ENCODE peak calls at places on chromosomes 1 and 21, in seven cellular contexts. J is caudate nucleus; F is A549; S is stimulated activated CD8-positive, alpha-beta memory T cell treated with anti-CD3 and anti-CD28 coated beads, Interleukin-15, amount 100 ng/mL, for 1 hour; N is uterus; A is neural crest cell; X is NCI-H1092 treated with DMSO at 0.1 percent for 48 hours. H is an unnamed sample.

GRCh38 chr1:153353226-153353947 is 4.3 kb upstream of the S100A9 start:
- DNase-seq in J (no peak), F (peak), S (no peak), N (no peak), A (peak), X (peak), H (no peak)

GRCh38 chr1:113930499-113931161 is 1.5 kb downstream of the HIPK1 start:
- DNase-seq in J (no peak), F (peak), S (peak), N (no peak), A (no peak), X (no peak), H (no peak)

GRCh38 chr1:185208626-185209170 is 51.7 kb downstream of the SWT1 start:
- DNase-seq in J (no peak), F (no peak), S (no peak), N (no peak), A (no peak), X (no peak), H (no peak)

GRCh38 chr1:84698718-84699117 is 8.5 kb upstream of the SSX2IP start:
- DNase-seq in J (no peak), F (peak), S (no peak), N (no peak), A (no peak), X (no peak), H (no peak)

GRCh38 chr1:44723064-44723463 is 7.9 kb downstream of the RNU5D-1 start:
- DNase-seq in J (no peak), F (no peak), S (no peak), N (no peak), A (no peak), X (no peak), H (no peak)

GRCh38 chr1:99548924-99549605 is 96.8 kb upstream of the PALMD start:
- DNase-seq in J (no peak), F (no peak), S (no peak), N (peak), A (no peak), X (no peak), H (no peak)

GRCh38 chr1:245605480-245606156 is 450.8 kb downstream of the KIF26B start:
- DNase-seq in J (no peak), F (no peak), S (no peak), N (no peak), A (no peak), X (peak), H (no peak)

GRCh38 chr1:14794136-14794768 is 195.8 kb downstream of the KAZN start:
- DNase-seq in J (no peak), F (no peak), S (no peak), N (no peak), A (no peak), X (no peak), H (no peak)

GRCh38 chr1:6260961-6261614 is at the start of gene GPR153:
- DNase-seq in J (no peak), F (no peak), S (no peak), N (no peak), A (no peak), X (no peak), H (no peak)

GRCh38 chr1:203858055-203858454 is 3.3 kb upstream of the SNRPE start:
- DNase-seq in J (no peak), F (peak), S (no peak), N (peak), A (no peak), X (no peak), H (no peak)

GRCh38 chr1:163924041-163924440 is 602.3 kb downstream of the NUF2 start:
- DNase-seq in J (no peak), F (no peak), S (no peak), N (no peak), A (no peak), X (no peak), H (no peak)

GRCh38 chr1:39590546-39590945 is 14.0 kb upstream of the PABPC4 start:
- DNase-seq in J (no peak), F (no peak), S (no peak), N (no peak), A (no peak), X (no peak), H (no peak)

GRCh38 chr1:208117410-208117809 is 126.8 kb downstream of the PLXNA2 start:
- DNase-seq in J (no peak), F (no peak), S (no peak), N (no peak), A (no peak), X (no peak), H (no peak)

GRCh38 chr1:113223546-113223945 is 150.5 kb downstream of the LRIG2 start:
- DNase-seq in J (no peak), F (no peak), S (no peak), N (peak), A (no peak), X (no peak), H (no peak)

GRCh38 chr1:160553778-160554177 is 25.5 kb downstream of the CD84 start:
- DNase-seq in J (no peak), F (no peak), S (no peak), N (no peak), A (no peak), X (no peak), H (no peak)

GRCh38 chr1:112079446-112079845 is 90.0 kb upstream of the KCND3 start:
- DNase-seq in J (no peak), F (no peak), S (no peak), N (no peak), A (no peak), X (no peak), H (no peak)

GRCh38 chr1:234143681-234144080 is 229.6 kb upstream of the COA6 start:
- DNase-seq in J (no peak), F (no peak), S (no peak), N (no peak), A (no peak), X (no peak), H (no peak)

GRCh38 chr1:223531742-223532341 is 133.7 kb downstream of the CAPN8 start:
- DNase-seq in J (peak), F (peak), S (peak), N (no peak), A (peak), X (peak), H (peak)

GRCh38 chr1:24871306-24871901 is 58.7 kb downstream of the RUNX3 start:
- DNase-seq in J (no peak), F (no peak), S (no peak), N (no peak), A (no peak), X (no peak), H (no peak)

GRCh38 chr1:242016518-242016917 is 17.6 kb upstream of the MAP1LC3C start:
- DNase-seq in J (no peak), F (no peak), S (no peak), N (no peak), A (no peak), X (no peak), H (no peak)

GRCh38 chr1:55720243-55720642 is 505.1 kb upstream of the USP24 start:
- DNase-seq in J (no peak), F (no peak), S (no peak), N (no peak), A (no peak), X (no peak), H (no peak)

GRCh38 chr1:51966559-51966958 is 23.9 kb downstream of the RAB3B start:
- DNase-seq in J (no peak), F (no peak), S (no peak), N (no peak), A (no peak), X (no peak), H (no peak)

GRCh38 chr21:31531967-31532366 is 127.5 kb upstream of the SOD1 start:
- DNase-seq in J (no peak), F (no peak), S (no peak), N (no peak), A (no peak), X (peak), H (no peak)

GRCh38 chr1:153571706-153572105 is 6.1 kb upstream of the S100A2 start:
- DNase-seq in J (no peak), F (no peak), S (no peak), N (no peak), A (no peak), X (no peak), H (no peak)

H was measured in putamen.